ENCODE peak calls at places on chromosomes 13 and 19, in nine cellular contexts. C, W, G, I, Z, Y, L, N and U are unnamed samples.

GRCh38 chr13:60721063-60721462 is 324.0 kb downstream of the TDRD3 start:
- DNase-seq in Z (no peak), C (no peak), G (no peak), W (no peak), Y (no peak), I (no peak), N (no peak), L (no peak), U (no peak)

GRCh38 chr19:8367327-8368001 is 3.5 kb downstream of the ANGPTL4 start:
- DNase-seq in L (no peak), N (peak; percentile 86), W (no peak), C (no peak), I (peak; percentile 57), Y (peak; percentile 99), G (peak; percentile 92), Z (peak; percentile 99), U (no peak)

GRCh38 chr19:44987148-44987675 is 14.1 kb upstream of the RELB start:
- DNase-seq in C (no peak), G (no peak), W (no peak), I (no peak), L (no peak), N (no peak), Y (no peak), Z (no peak), U (no peak)

GRCh38 chr13:25727250-25727649 is 324.6 kb downstream of the SHISA2 start:
- DNase-seq in C (no peak), W (no peak), Y (no peak), N (no peak), I (no peak), G (no peak), L (peak; percentile 89), Z (no peak), U (no peak)

GRCh38 chr19:24078688-24079087 is 8.3 kb upstream of the ZNF254 start:
- DNase-seq in I (no peak), Y (no peak), C (no peak), G (no peak), L (no peak), W (no peak), Z (no peak), N (no peak), U (no peak)

GRCh38 chr19:4970558-4971423 is 1.9 kb downstream of the KDM4B start:
- DNase-seq in G (no peak), W (no peak), C (no peak), Z (no peak), Y (peak; percentile 44), N (peak; percentile 49), I (peak; percentile 60), L (no peak), U (peak; percentile 20)

GRCh38 chr13:44734204-44734707 is 158.1 kb upstream of the TSC22D1 start:
- DNase-seq in C (no peak), L (no peak), G (peak; percentile 22), N (no peak), Y (peak; percentile 65), Z (peak; percentile 63), I (no peak), W (no peak), U (no peak)

GRCh38 chr13:78978381-78978998 is 319.5 kb upstream of the OBI1 start:
- DNase-seq in G (peak; percentile 36), Z (peak; percentile 37), C (no peak), N (no peak), L (peak; percentile 77), Y (peak; percentile 58), I (peak; percentile 52), W (peak; percentile 19), U (peak; percentile 77)

GRCh38 chr19:30225615-30226463 is 146.3 kb upstream of the ZNF536 start:
- DNase-seq in W (no peak), Y (no peak), G (peak; percentile 43), L (no peak), Z (peak; percentile 62), C (no peak), N (no peak), I (no peak), U (no peak)

GRCh38 chr19:35641515-35642151 is at the start of gene ETV2:
- DNase-seq in L (no peak), Y (peak; percentile 40), G (no peak), W (no peak), C (peak; percentile 36), I (peak; percentile 84), Z (peak; percentile 42), N (peak; percentile 35), U (peak; percentile 45)

GRCh38 chr13:27504126-27504525 is 53.8 kb upstream of the MTIF3 start:
- DNase-seq in L (no peak), Z (no peak), I (no peak), G (no peak), N (no peak), Y (no peak), W (no peak), C (no peak), U (no peak)

GRCh38 chr19:1512671-1513491 is at the start of gene ADAMTSL5:
- DNase-seq in I (peak; percentile 91), C (peak; percentile 50), G (peak; percentile 88), Z (peak; percentile 84), L (no peak), W (no peak), N (peak; percentile 58), Y (peak; percentile 75), U (peak; percentile 69)

GRCh38 chr13:56009418-56009817 is 1131.3 kb upstream of the PRR20A start:
- DNase-seq in Z (no peak), G (no peak), Y (no peak), W (no peak), C (no peak), I (no peak), L (no peak), N (no peak), U (no peak)

GRCh38 chr13:34817246-34817645 is 124.8 kb upstream of the NBEA start:
- DNase-seq in Y (peak; percentile 71), W (no peak), G (no peak), N (no peak), I (no peak), L (no peak), Z (no peak), C (no peak), U (no peak)

GRCh38 chr13:95456837-95457236 is 95.7 kb upstream of the CLDN10 start:
- DNase-seq in L (no peak), I (no peak), G (no peak), C (no peak), Y (no peak), Z (no peak), W (no peak), N (no peak), U (peak; percentile 32)

GRCh38 chr19:17526922-17527321 is 15.5 kb downstream of the PGLS start:
- DNase-seq in N (no peak), W (no peak), G (no peak), C (no peak), Y (no peak), I (no peak), Z (no peak), L (no peak), U (peak; percentile 79)

GRCh38 chr19:42152285-42152684 is 20.0 kb upstream of the POU2F2 start:
- DNase-seq in L (no peak), C (no peak), Z (no peak), G (no peak), I (no peak), N (no peak), Y (no peak), W (no peak), U (no peak)

GRCh38 chr13:26909515-26909914 is 148.9 kb upstream of the GPR12 start:
- DNase-seq in W (no peak), Z (no peak), C (no peak), I (no peak), Y (no peak), L (no peak), G (no peak), N (no peak), U (no peak)

GRCh38 chr13:111893071-111893606 is 173.8 kb upstream of the SOX1 start:
- DNase-seq in G (no peak), N (no peak), C (no peak), Z (peak; percentile 75), I (no peak), W (no peak), L (peak; percentile 32), Y (no peak), U (no peak)

GRCh38 chr13:33244210-33244906 is 41.2 kb downstream of the STARD13 start:
- DNase-seq in N (no peak), I (no peak), Y (no peak), G (no peak), W (no peak), C (no peak), L (no peak), Z (no peak), U (no peak)

GRCh38 chr13:113092776-113093579 is 12.6 kb upstream of the F7 start:
- DNase-seq in W (no peak), I (no peak), N (no peak), Z (no peak), C (no peak), G (no peak), L (no peak), Y (no peak), U (no peak)

GRCh38 chr19:38974599-38975213 is 836 bp downstream of the FBXO17 start:
- DNase-seq in N (no peak), Y (peak; percentile 23), G (no peak), C (no peak), I (peak; percentile 45), L (no peak), Z (no peak), W (no peak), U (no peak)